ENCODE peak calls at places on chromosomes 2 and 18, in seven cellular contexts. K is LHCN-M2; Q is T-helper 2 cell; N is stimulated activated CD8-positive, alpha-beta memory T cell treated with anti-CD3 and anti-CD28 coated beads, Interleukin-7, amount 100 ng/mL, for 48 hours; C is GM06990; P is B cell; L is NCI-H510A treated with DMSO at 0.1 percent for 48 hours. G is an unnamed sample.

GRCh38 chr2:180823546-180824141 is 156.8 kb upstream of the UBE2E3 start:
- DNase-seq in K (peak; percentile 88), Q (no peak), N (no peak), C (no peak), P (no peak), L (no peak), G (no peak)

GRCh38 chr2:9656270-9656766 is 25.5 kb upstream of the YWHAQ start:
- DNase-seq in K (peak; percentile 97), Q (no peak), N (peak; percentile 37), C (peak; percentile 72), P (no peak), L (no peak), G (no peak)

GRCh38 chr2:176075476-176075875 is 8.3 kb downstream of the EVX2 start:
- DNase-seq in K (no peak), Q (no peak), N (no peak), C (no peak), P (no peak), L (no peak), G (no peak)

GRCh38 chr2:195613922-195614321 is 43.1 kb upstream of the SLC39A10 start:
- DNase-seq in K (peak; percentile 87), Q (no peak), N (no peak), C (no peak), P (no peak), L (no peak), G (no peak)

GRCh38 chr2:171798156-171798815 is 95.8 kb downstream of the SLC25A12 start:
- DNase-seq in K (peak; percentile 78), Q (no peak), N (no peak), C (no peak), P (no peak), L (no peak), G (no peak)

GRCh38 chr18:5029622-5030021 is 167.4 kb downstream of the AKAIN1 start:
- DNase-seq in K (no peak), Q (no peak), N (no peak), C (no peak), P (no peak), L (no peak), G (no peak)

GRCh38 chr2:95530734-95531133 is 46.2 kb upstream of the TRIM43B start:
- DNase-seq in K (peak; percentile 62), Q (no peak), N (no peak), C (peak; percentile 48), P (no peak), L (no peak), G (no peak)

GRCh38 chr2:39119732-39120520 is 925 bp downstream of the SOS1 start:
- DNase-seq in K (peak; percentile 54), Q (peak; percentile 51), N (peak; percentile 35), C (peak; percentile 77), P (peak; percentile 80), L (no peak), G (peak; percentile 73)

GRCh38 chr18:5543036-5543671 is 643 bp downstream of the EPB41L3 start:
- DNase-seq in K (no peak), Q (no peak), N (no peak), C (no peak), P (no peak), L (peak; percentile 42), G (peak; percentile 50)

GRCh38 chr2:65265090-65266045 is 37.7 kb downstream of the ACTR2 start:
- DNase-seq in K (peak; percentile 76), Q (no peak), N (no peak), C (peak; percentile 32), P (peak; percentile 54), L (peak; percentile 81), G (no peak)

GRCh38 chr2:127651987-127652550 is 6.1 kb downstream of the GPR17 start:
- DNase-seq in K (no peak), Q (no peak), N (no peak), C (no peak), P (peak; percentile 35), L (no peak), G (peak; percentile 62)

GRCh38 chr2:191857406-191857805 is 10.5 kb upstream of the CAVIN2 start:
- DNase-seq in K (peak; percentile 93), Q (no peak), N (no peak), C (no peak), P (no peak), L (peak; percentile 12), G (no peak)

GRCh38 chr18:68940754-68941153 is 142.9 kb downstream of the CCDC102B start:
- DNase-seq in K (no peak), Q (no peak), N (no peak), C (no peak), P (no peak), L (no peak), G (no peak)

GRCh38 chr2:170024721-170025120 is 153.2 kb upstream of the MYO3B start:
- DNase-seq in K (no peak), Q (no peak), N (no peak), C (peak; percentile 6), P (peak; percentile 0), L (no peak), G (no peak)

GRCh38 chr2:140256080-140256479 is 1475.9 kb upstream of the NXPH2 start:
- DNase-seq in K (no peak), Q (no peak), N (no peak), C (no peak), P (no peak), L (no peak), G (no peak)

GRCh38 chr18:55351220-55351619 is 236.8 kb downstream of the TCF4 start:
- DNase-seq in K (no peak), Q (no peak), N (no peak), C (no peak), P (no peak), L (no peak), G (no peak)

GRCh38 chr2:26561918-26562810 is 79.0 kb downstream of the CIB4 start:
- DNase-seq in K (no peak), Q (no peak), N (no peak), C (peak; percentile 20), P (no peak), L (peak; percentile 74), G (peak; percentile 64)

GRCh38 chr2:240449764-240450531 is 14.5 kb downstream of the GPC1 start:
- DNase-seq in K (no peak), Q (no peak), N (no peak), C (no peak), P (no peak), L (no peak), G (peak; percentile 12)

GRCh38 chr2:152407204-152407721 is 72.3 kb downstream of the FMNL2 start:
- DNase-seq in K (peak; percentile 58), Q (no peak), N (no peak), C (peak; percentile 56), P (peak; percentile 52), L (no peak), G (peak; percentile 73)

GRCh38 chr2:120647487-120647886 is 88.2 kb upstream of the GLI2 start:
- DNase-seq in K (peak; percentile 57), Q (no peak), N (no peak), C (no peak), P (no peak), L (no peak), G (no peak)

GRCh38 chr18:28952339-28952738 is 775.4 kb upstream of the CDH2 start:
- DNase-seq in K (no peak), Q (no peak), N (no peak), C (no peak), P (no peak), L (no peak), G (no peak)